ENCODE peak calls at places on chromosomes 16 and 17, in eight cellular contexts. One of them, this sample, is unnamed. For H3K27me3 and H3K36me3, the result is how much of the 10 kb centered on the place peaks cover.

GRCh38 chr17:15119928-15120327 is 145.2 kb downstream of the PMP22 start:
- DNase-seq in mesendoderm: peak
- DNase-seq in fibroblast of lung: no peak
- DNase-seq in IMR-90: no peak
- DNase-seq in H1: no peak
- DNase-seq in colonic mucosa: no peak
- DNase-seq in GM23248: peak
- DNase-seq in mammary epithelial cell: no peak
- DNase-seq in this sample: peak

GRCh38 chr17:46866747-46867146 is 15.4 kb downstream of the WNT9B start:
- DNase-seq in H1: no peak
- DNase-seq in mammary epithelial cell: no peak
- DNase-seq in IMR-90: no peak
- DNase-seq in GM23248: no peak
- DNase-seq in mesendoderm: no peak
- DNase-seq in colonic mucosa: no peak
- DNase-seq in fibroblast of lung: no peak
- DNase-seq in this sample: no peak

GRCh38 chr16:79071424-79071823 is 529.1 kb downstream of the MAF start:
- DNase-seq in IMR-90: no peak
- DNase-seq in mesendoderm: no peak
- DNase-seq in fibroblast of lung: no peak
- DNase-seq in colonic mucosa: no peak
- DNase-seq in GM23248: no peak
- DNase-seq in mammary epithelial cell: peak
- DNase-seq in H1: no peak
- DNase-seq in this sample: no peak

GRCh38 chr16:22126037-22126558 is 33.8 kb downstream of the VWA3A start:
- DNase-seq in colonic mucosa: no peak
- DNase-seq in H1: no peak
- DNase-seq in mammary epithelial cell: no peak
- DNase-seq in IMR-90: no peak
- DNase-seq in mesendoderm: no peak
- DNase-seq in GM23248: no peak
- DNase-seq in fibroblast of lung: no peak
- DNase-seq in this sample: no peak

GRCh38 chr17:69812240-69812837 is 262.7 kb upstream of the KCNJ16 start:
- DNase-seq in fibroblast of lung: peak
- DNase-seq in mesendoderm: no peak
- DNase-seq in colonic mucosa: no peak
- DNase-seq in IMR-90: no peak
- DNase-seq in H1: no peak
- DNase-seq in mammary epithelial cell: peak
- DNase-seq in GM23248: peak
- DNase-seq in this sample: peak

GRCh38 chr17:66451188-66452149 is 149.1 kb downstream of the PRKCA start:
- DNase-seq in mammary epithelial cell: no peak
- DNase-seq in mesendoderm: peak
- DNase-seq in colonic mucosa: peak
- DNase-seq in H1: peak
- DNase-seq in fibroblast of lung: no peak
- DNase-seq in IMR-90: no peak
- DNase-seq in GM23248: no peak
- DNase-seq in this sample: no peak

GRCh38 chr16:88283596-88283995 is 99.2 kb upstream of the ZNF469 start:
- DNase-seq in GM23248: no peak
- DNase-seq in fibroblast of lung: no peak
- DNase-seq in mesendoderm: no peak
- DNase-seq in H1: no peak
- DNase-seq in colonic mucosa: no peak
- DNase-seq in mammary epithelial cell: no peak
- DNase-seq in IMR-90: no peak
- DNase-seq in this sample: no peak

GRCh38 chr17:7893226-7893880 is 4.8 kb downstream of the CHD3 start:
- DNase-seq in mesendoderm: no peak
- DNase-seq in IMR-90: no peak
- DNase-seq in fibroblast of lung: peak
- DNase-seq in GM23248: no peak
- DNase-seq in H1: no peak
- DNase-seq in colonic mucosa: no peak
- DNase-seq in mammary epithelial cell: no peak
- DNase-seq in this sample: no peak

GRCh38 chr17:45770632-45771472 is 13.3 kb upstream of the CRHR1 start:
- DNase-seq in fibroblast of lung: no peak
- DNase-seq in colonic mucosa: no peak
- DNase-seq in GM23248: no peak
- DNase-seq in H1: peak
- DNase-seq in mammary epithelial cell: no peak
- DNase-seq in mesendoderm: peak
- DNase-seq in IMR-90: no peak
- DNase-seq in this sample: no peak

GRCh38 chr17:32833526-32833925 is 43.4 kb downstream of the MYO1D start:
- DNase-seq in IMR-90: no peak
- DNase-seq in colonic mucosa: no peak
- DNase-seq in mesendoderm: no peak
- DNase-seq in H1: no peak
- DNase-seq in mammary epithelial cell: no peak
- DNase-seq in fibroblast of lung: no peak
- DNase-seq in GM23248: no peak
- DNase-seq in this sample: no peak

GRCh38 chr17:59754547-59754946 is 47.1 kb downstream of the VMP1 start:
- DNase-seq in mesendoderm: peak
- DNase-seq in fibroblast of lung: peak
- DNase-seq in IMR-90: peak
- DNase-seq in mammary epithelial cell: peak
- DNase-seq in GM23248: peak
- DNase-seq in H1: no peak
- DNase-seq in colonic mucosa: no peak
- DNase-seq in this sample: peak

GRCh38 chr16:5059386-5060072 is 6.2 kb downstream of the C16orf89 start:
- DNase-seq in H1: no peak
- DNase-seq in mesendoderm: peak
- DNase-seq in mammary epithelial cell: no peak
- DNase-seq in IMR-90: no peak
- DNase-seq in colonic mucosa: no peak
- DNase-seq in GM23248: no peak
- DNase-seq in fibroblast of lung: no peak
- DNase-seq in this sample: no peak

GRCh38 chr17:62652251-62653001 is 25.0 kb downstream of the MRC2 start:
- DNase-seq in IMR-90: peak
- DNase-seq in mesendoderm: peak
- DNase-seq in colonic mucosa: peak
- DNase-seq in mammary epithelial cell: peak
- DNase-seq in fibroblast of lung: peak
- DNase-seq in H1: peak
- DNase-seq in GM23248: peak
- DNase-seq in this sample: peak

DNA sequence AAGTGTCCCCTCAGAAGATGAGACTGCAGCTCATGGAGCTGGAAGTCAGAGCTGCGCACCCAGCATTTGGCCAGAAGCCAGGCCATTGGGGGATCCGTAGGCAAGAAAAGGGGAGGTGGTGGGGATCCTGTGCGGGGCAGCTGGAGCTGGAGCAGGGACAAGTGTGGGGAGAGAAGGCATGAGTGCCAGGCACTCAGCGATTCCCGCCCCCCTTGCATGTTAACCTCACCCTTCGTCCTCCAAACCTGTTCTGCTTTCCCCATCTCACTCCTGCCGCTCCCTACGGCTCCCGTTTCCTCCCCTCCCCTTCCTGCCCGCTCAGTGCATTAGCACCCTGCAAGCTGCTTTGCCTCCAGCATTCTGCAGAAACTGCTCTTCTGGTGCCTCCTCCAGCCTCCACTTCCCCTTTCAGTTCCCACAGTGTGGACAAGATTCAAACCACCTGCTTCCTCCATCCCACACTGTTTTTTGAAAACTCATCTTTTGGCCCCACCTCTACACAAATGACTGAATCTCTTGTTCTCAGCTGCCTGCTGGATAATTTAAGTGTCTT is 5.6 kb downstream of the ALOX15 start:
- DNase-seq in fibroblast of lung: no peak
- DNase-seq in IMR-90: no peak
- DNase-seq in mammary epithelial cell: no peak
- DNase-seq in H1: no peak
- DNase-seq in colonic mucosa: no peak
- DNase-seq in GM23248: no peak
- DNase-seq in mesendoderm: no peak
- DNase-seq in this sample: no peak
- H3K9ac ChIP-seq in fibroblast of lung: no peak
- H3K9ac ChIP-seq in IMR-90: no peak
- H3K9ac ChIP-seq in mammary epithelial cell: no peak
- H3K9ac ChIP-seq in H1: no peak
- H3K9ac ChIP-seq in colonic mucosa: no peak
- H3K9ac ChIP-seq in GM23248: no peak
- H3K9ac ChIP-seq in mesendoderm: no peak
- H3K9ac ChIP-seq in this sample: no peak

DNA sequence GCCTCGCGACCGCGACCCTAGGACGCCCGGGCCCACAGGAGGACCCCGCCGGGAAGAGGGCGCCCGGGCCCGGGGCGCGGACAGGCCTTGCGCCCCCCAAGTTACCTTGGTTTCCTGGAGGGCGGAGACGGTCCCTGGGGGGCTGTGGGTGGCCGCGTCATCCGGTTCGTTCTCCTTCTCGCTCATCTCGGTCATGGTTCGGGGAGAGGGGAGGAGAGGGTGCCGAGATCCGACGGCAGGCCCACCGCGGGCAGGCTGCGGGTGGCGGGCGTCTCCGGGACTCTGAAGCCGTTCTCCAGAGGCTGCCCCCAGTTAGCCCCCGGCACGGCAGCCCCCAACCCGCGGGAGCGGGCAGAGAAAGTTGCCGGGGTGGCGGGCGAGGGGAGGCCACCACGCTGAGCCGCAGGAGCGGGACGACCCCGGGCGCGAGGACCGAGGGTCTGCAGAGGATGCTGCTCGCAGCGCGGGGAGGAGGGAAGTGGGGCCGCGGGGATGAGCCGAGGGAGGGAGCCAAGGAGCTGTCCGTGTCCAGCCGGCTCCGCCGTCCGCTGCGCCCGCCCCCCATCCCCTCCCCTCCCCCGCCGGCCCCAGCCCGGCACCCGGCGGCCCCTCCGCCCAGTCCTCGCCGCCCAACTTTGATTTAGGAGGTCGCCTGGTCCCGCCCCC is at the start of gene STAC2:
- DNase-seq in GM23248: peak
- DNase-seq in colonic mucosa: no peak
- DNase-seq in mammary epithelial cell: no peak
- DNase-seq in IMR-90: no peak
- DNase-seq in fibroblast of lung: no peak
- DNase-seq in mesendoderm: no peak
- DNase-seq in H1: no peak
- DNase-seq in this sample: no peak
- H3K27me3 ChIP-seq in GM23248: under half
- H3K27me3 ChIP-seq in colonic mucosa: under half
- H3K27me3 ChIP-seq in mammary epithelial cell: under half
- H3K27me3 ChIP-seq in IMR-90: under half
- H3K27me3 ChIP-seq in fibroblast of lung: under half
- H3K27me3 ChIP-seq in mesendoderm: under half
- H3K27me3 ChIP-seq in H1: under half
- H3K27me3 ChIP-seq in this sample: under half

GRCh38 chr17:2700031-2700490 is 11.5 kb downstream of the CLUH start:
- DNase-seq in mesendoderm: no peak
- DNase-seq in fibroblast of lung: no peak
- DNase-seq in IMR-90: no peak
- DNase-seq in colonic mucosa: no peak
- DNase-seq in GM23248: no peak
- DNase-seq in mammary epithelial cell: no peak
- DNase-seq in H1: no peak
- DNase-seq in this sample: no peak

GRCh38 chr17:2695243-2695960 is 16.2 kb downstream of the CLUH start:
- DNase-seq in mesendoderm: no peak
- DNase-seq in colonic mucosa: no peak
- DNase-seq in fibroblast of lung: no peak
- DNase-seq in IMR-90: no peak
- DNase-seq in H1: no peak
- DNase-seq in mammary epithelial cell: no peak
- DNase-seq in GM23248: no peak
- DNase-seq in this sample: no peak

GRCh38 chr17:2695961-2696760 is 15.4 kb downstream of the CLUH start:
- DNase-seq in GM23248: no peak
- DNase-seq in mesendoderm: no peak
- DNase-seq in H1: no peak
- DNase-seq in colonic mucosa: no peak
- DNase-seq in IMR-90: no peak
- DNase-seq in fibroblast of lung: no peak
- DNase-seq in mammary epithelial cell: no peak
- DNase-seq in this sample: no peak

GRCh38 chr17:2700491-2701141 is 10.9 kb downstream of the CLUH start:
- DNase-seq in mesendoderm: no peak
- DNase-seq in fibroblast of lung: no peak
- DNase-seq in IMR-90: no peak
- DNase-seq in colonic mucosa: no peak
- DNase-seq in GM23248: no peak
- DNase-seq in H1: no peak
- DNase-seq in mammary epithelial cell: no peak
- DNase-seq in this sample: no peak

GRCh38 chr17:2697611-2698162 is 13.9 kb downstream of the CLUH start:
- DNase-seq in mammary epithelial cell: no peak
- DNase-seq in GM23248: no peak
- DNase-seq in fibroblast of lung: no peak
- DNase-seq in mesendoderm: no peak
- DNase-seq in IMR-90: no peak
- DNase-seq in H1: no peak
- DNase-seq in colonic mucosa: no peak
- DNase-seq in this sample: no peak
- H3K36me3 ChIP-seq in mammary epithelial cell: under half
- H3K36me3 ChIP-seq in GM23248: under half
- H3K36me3 ChIP-seq in fibroblast of lung: under half
- H3K36me3 ChIP-seq in mesendoderm: under half
- H3K36me3 ChIP-seq in IMR-90: half or more
- H3K36me3 ChIP-seq in H1: under half
- H3K36me3 ChIP-seq in colonic mucosa: under half
- H3K36me3 ChIP-seq in this sample: half or more

DNA sequence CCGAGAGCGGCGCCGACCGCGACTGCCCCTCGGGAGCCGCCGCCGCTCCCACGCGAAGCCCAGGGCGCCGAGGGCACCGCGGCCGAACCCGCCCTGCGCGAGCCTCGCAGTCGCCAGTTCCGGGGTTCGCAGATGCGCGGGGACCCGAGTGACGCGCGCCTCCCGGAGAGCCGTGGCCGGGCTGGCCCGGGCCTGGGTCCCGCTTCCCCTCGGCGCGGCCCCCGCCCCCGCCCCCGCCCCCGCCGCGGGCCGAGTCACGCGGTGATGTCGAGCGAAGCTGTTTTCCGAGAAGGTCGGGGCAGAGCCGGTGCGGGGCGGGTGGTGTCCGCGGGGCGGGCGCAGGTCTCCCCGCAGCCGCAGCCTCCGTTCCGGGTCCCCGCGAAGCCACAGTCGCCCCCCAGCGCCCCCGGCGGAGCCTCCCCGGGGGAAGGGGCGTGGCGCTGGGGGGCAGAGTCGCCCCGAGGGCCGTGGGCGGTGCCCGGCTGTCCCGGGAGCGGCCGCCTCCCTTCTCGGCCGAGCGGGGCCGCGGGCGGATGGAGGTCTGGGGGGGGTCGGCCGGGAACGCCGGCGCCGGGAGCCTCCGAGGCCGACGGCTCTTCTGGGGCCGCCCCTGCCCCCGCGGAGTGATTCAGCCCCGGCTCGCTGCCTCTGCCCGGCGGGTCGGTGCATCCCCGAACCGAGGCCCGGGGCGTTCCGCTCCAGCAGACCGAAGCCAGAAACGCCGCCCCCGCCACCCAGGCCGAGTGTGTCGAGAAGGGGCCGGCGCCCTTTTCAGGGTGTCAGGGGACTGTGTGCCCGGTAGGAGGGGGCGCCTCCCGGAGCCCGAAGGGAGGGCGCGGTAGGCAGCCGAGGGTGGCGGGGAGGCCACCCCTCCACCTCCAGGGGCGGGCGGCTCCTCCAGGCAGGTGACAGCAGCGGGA is 1.5 kb downstream of the METRNL start:
- DNase-seq in H1: no peak
- DNase-seq in IMR-90: peak
- DNase-seq in colonic mucosa: peak
- DNase-seq in GM23248: peak
- DNase-seq in mesendoderm: no peak
- DNase-seq in mammary epithelial cell: no peak
- DNase-seq in fibroblast of lung: peak
- DNase-seq in this sample: peak
- H3K9ac ChIP-seq in H1: peak
- H3K9ac ChIP-seq in IMR-90: peak
- H3K9ac ChIP-seq in colonic mucosa: peak
- H3K9ac ChIP-seq in GM23248: peak
- H3K9ac ChIP-seq in mesendoderm: peak
- H3K9ac ChIP-seq in mammary epithelial cell: no peak
- H3K9ac ChIP-seq in fibroblast of lung: peak
- H3K9ac ChIP-seq in this sample: peak

This sample was measured in adipocyte.